ENCODE peak calls at places on chromosomes 12 and 14, in seven cellular contexts. H is upper lobe of left lung, P is K562, B is A549, Y is heart left ventricle, L is Peyer's patch, Z is tibial nerve. X is an unnamed sample.

GRCh38 chr12:52119398-52120254 is 40.1 kb downstream of the SMIM41 start:
- DNase-seq in B (peak; percentile 55), P (peak; percentile 76), L (peak; percentile 46), H (peak; percentile 75), Z (no peak), Y (no peak), X (no peak)

GRCh38 chr14:51652168-51653095 is 722 bp downstream of the FRMD6 start:
- DNase-seq in B (peak; percentile 37), H (peak; percentile 92), L (peak; percentile 17), Z (no peak), Y (peak; percentile 44), P (no peak), X (peak; percentile 81)

GRCh38 chr12:2395352-2395977 is 342.7 kb downstream of the CACNA1C start:
- DNase-seq in H (no peak), B (peak; percentile 52), L (no peak), Z (no peak), Y (peak; percentile 47), P (peak; percentile 49), X (no peak)

GRCh38 chr12:71938728-71939385 is at the start of gene TPH2:
- DNase-seq in H (peak; percentile 38), P (peak; percentile 75), L (no peak), B (peak; percentile 14), Z (no peak), Y (peak; percentile 35), X (no peak)

GRCh38 chr12:110661337-110661972 is 27.5 kb downstream of the HVCN1 start:
- DNase-seq in B (no peak), Z (no peak), P (no peak), Y (peak; percentile 43), H (no peak), L (peak; percentile 88), X (no peak)

GRCh38 chr12:26936559-26937442 is 980 bp downstream of the INTS13 start:
- DNase-seq in Y (no peak), P (no peak), Z (no peak), L (no peak), B (no peak), H (no peak), X (no peak)

GRCh38 chr12:115979351-115979750 is 298.1 kb downstream of the MED13L start:
- DNase-seq in Z (no peak), P (no peak), Y (no peak), L (no peak), B (no peak), H (no peak), X (no peak)

GRCh38 chr14:75499084-75499875 is 23.0 kb upstream of the BATF start:
- DNase-seq in H (no peak), Z (no peak), B (no peak), P (no peak), L (no peak), Y (no peak), X (no peak)

GRCh38 chr12:21962236-21962635 is 21.0 kb upstream of the ABCC9 start:
- DNase-seq in L (no peak), Y (no peak), H (no peak), Z (no peak), B (no peak), P (no peak), X (no peak)

GRCh38 chr14:103067231-103067954 is 10.0 kb upstream of the CDC42BPB start:
- DNase-seq in H (no peak), L (no peak), Y (no peak), P (no peak), B (no peak), Z (no peak), X (no peak)

GRCh38 chr14:87877877-87878276 is 115.1 kb downstream of the GALC start:
- DNase-seq in L (no peak), H (no peak), Z (no peak), Y (no peak), B (no peak), P (no peak), X (no peak)

GRCh38 chr14:75418779-75419768 is 8.7 kb upstream of the JDP2 start:
- DNase-seq in Z (no peak), Y (peak; percentile 47), H (no peak), L (peak; percentile 43), B (no peak), P (peak; percentile 79), X (no peak)

GRCh38 chr14:93753647-93754046 is 34.6 kb downstream of the PRIMA1 start:
- DNase-seq in L (no peak), H (no peak), P (no peak), Y (no peak), B (no peak), Z (no peak), X (no peak)

GRCh38 chr14:20436363-20436755 is 393 bp upstream of the KLHL33 start:
- DNase-seq in H (no peak), P (no peak), Z (no peak), L (no peak), Y (no peak), B (no peak), X (no peak)

GRCh38 chr12:123046431-123046830 is 66.0 kb downstream of the ARL6IP4 start:
- DNase-seq in Y (no peak), L (no peak), Z (no peak), H (no peak), P (no peak), B (no peak), X (no peak)

GRCh38 chr12:47843226-47843980 is 23.7 kb upstream of the HDAC7 start:
- DNase-seq in Z (no peak), Y (no peak), H (no peak), L (no peak), B (no peak), P (no peak), X (no peak)

GRCh38 chr14:71148627-71149026 is 241.4 kb downstream of the PCNX1 start:
- DNase-seq in Z (no peak), P (no peak), H (no peak), B (no peak), L (no peak), Y (no peak), X (no peak)
- H3K27ac ChIP-seq in Z (no peak overlapping the region), P (no peak overlapping the region), H (no peak overlapping the region), B (no peak overlapping the region), L (no peak overlapping the region), Y (no peak overlapping the region), X (no peak overlapping the region)

DNA sequence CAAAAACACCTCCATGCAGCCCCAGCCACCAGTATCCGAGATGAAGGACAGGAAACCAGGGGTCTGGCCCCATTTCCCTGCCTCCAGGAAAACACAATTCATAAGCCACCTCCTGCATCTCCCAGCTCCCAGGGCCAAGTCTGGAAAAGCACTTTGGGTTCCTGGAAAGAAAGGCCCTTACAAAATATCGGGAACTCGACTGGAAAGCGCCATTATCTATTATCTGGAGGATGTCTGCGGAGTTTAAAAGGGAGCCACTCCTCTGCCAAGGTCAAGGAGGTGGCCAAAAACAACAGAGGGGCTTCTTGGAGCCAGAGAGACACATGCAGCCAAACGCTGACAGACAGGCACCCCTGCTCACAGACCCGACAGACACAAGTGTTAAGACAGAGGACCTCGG is 9.8 kb downstream of the ACTN1 start:
- DNase-seq in P (no peak), L (no peak), B (no peak), Z (no peak), Y (peak; percentile 30), H (no peak), X (no peak)
- H3K4me1 ChIP-seq in P (peaks cover 12% of the 10 kb centered on the region), L (peaks cover 4% of the 10 kb centered on the region), B (peaks cover 99% of the 10 kb centered on the region), Z (peaks cover 25% of the 10 kb centered on the region), Y (peaks cover 9% of the 10 kb centered on the region), H (peaks cover 52% of the 10 kb centered on the region), X (peaks cover 69% of the 10 kb centered on the region)

DNA sequence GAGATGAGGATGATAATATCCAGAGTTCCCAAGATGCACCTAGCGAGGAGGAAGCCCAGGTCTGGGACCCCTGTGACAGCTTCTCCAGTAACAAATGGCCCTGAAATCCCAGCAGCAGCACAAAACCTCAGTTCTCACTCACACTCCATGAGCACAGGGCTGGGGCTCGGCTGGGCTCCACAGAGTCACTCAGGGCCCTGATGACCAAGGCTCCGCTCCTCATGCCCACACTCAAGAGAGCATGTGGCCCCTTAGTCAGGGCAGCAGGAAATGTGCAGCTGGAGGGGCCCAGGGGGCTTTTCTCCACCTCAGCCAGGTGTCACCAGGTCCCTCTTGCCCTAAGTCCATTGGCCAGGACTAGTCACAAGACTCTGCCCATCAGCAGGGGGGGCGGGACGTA is 242.7 kb upstream of the SFSWAP start:
- DNase-seq in H (no peak), B (no peak), L (no peak), Y (no peak), P (no peak), Z (no peak), X (no peak)
- TF ChIP-seq POLR2A in H (no peak), B (no peak), L (no peak), Y (no peak), P (no peak), Z (no peak), X (no peak)

DNA sequence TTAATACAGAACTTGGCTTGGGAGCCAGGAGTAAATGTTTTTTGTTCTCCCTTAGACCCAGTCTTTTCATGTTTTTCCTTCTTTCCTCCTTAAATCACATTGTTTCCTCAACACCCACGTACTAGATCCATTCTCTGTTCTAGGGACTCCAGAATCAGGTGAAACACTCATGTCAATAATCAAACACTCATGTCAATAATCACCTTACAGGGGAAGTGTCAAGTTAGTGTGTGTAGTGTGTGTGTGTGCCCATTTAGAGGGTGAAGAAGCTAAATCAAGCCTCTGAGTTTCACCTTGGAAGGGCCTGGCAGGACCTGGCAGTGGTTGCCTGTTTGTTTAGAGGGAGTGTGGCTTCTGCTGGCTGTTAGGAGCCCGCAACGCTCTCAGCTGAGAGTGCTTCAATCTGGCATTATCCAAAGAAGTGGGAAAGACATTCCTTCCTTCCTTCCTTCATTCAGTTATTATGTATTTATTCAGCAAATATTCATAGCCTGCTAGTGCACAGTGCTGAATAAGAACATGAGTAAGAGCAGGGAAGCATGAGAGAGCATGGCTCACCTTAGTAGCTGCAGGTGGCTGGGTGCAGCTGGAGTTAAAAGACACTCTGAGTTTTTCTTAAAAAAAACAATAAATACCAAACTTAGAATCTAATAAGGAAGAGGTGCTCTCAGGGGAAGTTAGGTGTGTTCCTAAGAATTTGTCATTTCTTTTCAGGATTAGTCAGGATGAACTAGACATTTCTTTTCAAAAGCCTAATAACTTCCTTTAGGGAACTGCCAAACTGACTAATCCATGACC is 17.6 kb upstream of the EID3 start:
- DNase-seq in L (no peak), Z (no peak), B (no peak), H (no peak), Y (no peak), P (no peak), X (no peak)
- H3K27ac ChIP-seq in L (peak overlapping the region; percentile 96), Z (peak overlapping the region; percentile 90), B (peak overlapping the region; percentile 98), H (peak overlapping the region; percentile 84), Y (peak overlapping the region; percentile 96), P (peak overlapping the region; percentile 98), X (peak overlapping the region; percentile 94)